ENCODE peak calls at places on chromosomes 12 and 14, in six cellular contexts. P, H, G, J, F and N are unnamed samples.

GRCh38 chr12:38823743-38824142 is 81.6 kb downstream of the CPNE8 start:
- DNase-seq in J (no peak), G (no peak), H (peak), P (no peak), F (no peak), N (no peak)

GRCh38 chr14:46322076-46322475 is 329.5 kb downstream of the RPL10L start:
- DNase-seq in P (no peak), H (no peak), G (no peak), J (no peak), F (no peak), N (no peak)

GRCh38 chr14:34465069-34465859 is 3.2 kb upstream of the SPTSSA start:
- DNase-seq in G (peak), J (no peak), H (peak), F (peak), P (no peak), N (no peak)

GRCh38 chr12:89016970-89017778 is 335.1 kb downstream of the DUSP6 start:
- DNase-seq in G (peak), H (peak), F (peak), P (peak), J (peak), N (peak)

GRCh38 chr12:19036673-19037357 is 92.7 kb upstream of the PLEKHA5 start:
- DNase-seq in J (no peak), H (peak), G (no peak), P (no peak), F (no peak), N (no peak)

GRCh38 chr12:74449872-74450271 is 87.8 kb upstream of the ATXN7L3B start:
- DNase-seq in F (peak), P (no peak), H (peak), G (no peak), J (no peak), N (no peak)

GRCh38 chr12:32047846-32048245 is 58.8 kb upstream of the BICD1 start:
- DNase-seq in J (no peak), F (peak), H (no peak), P (no peak), G (no peak), N (no peak)

GRCh38 chr12:77120695-77121094 is 55.3 kb upstream of the E2F7 start:
- DNase-seq in P (no peak), J (no peak), G (no peak), F (no peak), H (peak), N (no peak)

GRCh38 chr12:107651867-107652449 is 33.6 kb upstream of the PWP1 start:
- DNase-seq in J (no peak), H (no peak), F (no peak), P (no peak), G (no peak), N (no peak)

GRCh38 chr14:35046751-35047536 is 872 bp downstream of the FAM177A1 start:
- DNase-seq in H (peak), P (no peak), J (no peak), G (no peak), F (peak), N (peak)

GRCh38 chr12:15829949-15830348 is 40.8 kb upstream of the EPS8 start:
- DNase-seq in J (no peak), G (no peak), F (peak), P (no peak), H (peak), N (no peak)